ENCODE peak calls at places on chromosome 1, in five cellular contexts. W, E, Z, O and K are unnamed samples.

GRCh38 chr1:24098907-24099637 is 12.9 kb downstream of the MYOM3 start:
- DNase-seq in W (no peak), E (no peak), Z (no peak), O (no peak), K (no peak)

GRCh38 chr1:227351443-227351842 is 33.2 kb upstream of the CDC42BPA start:
- DNase-seq in W (no peak), E (no peak), Z (no peak), O (no peak), K (no peak)

GRCh38 chr1:193700710-193701355 is 514.4 kb upstream of the B3GALT2 start:
- DNase-seq in W (no peak), E (no peak), Z (no peak), O (no peak), K (no peak)

GRCh38 chr1:40435471-40435870 is 14.8 kb upstream of the ZFP69B start:
- DNase-seq in W (no peak), E (no peak), Z (no peak), O (no peak), K (no peak)

GRCh38 chr1:175129997-175130648 is 62.5 kb downstream of the KIAA0040 start:
- DNase-seq in W (no peak), E (no peak), Z (no peak), O (no peak), K (no peak)

GRCh38 chr1:41882068-41882477 is 36.6 kb downstream of the HIVEP3 start:
- DNase-seq in W (no peak), E (no peak), Z (no peak), O (no peak), K (no peak)

GRCh38 chr1:235874226-235874625 is 7.5 kb upstream of the LYST start:
- DNase-seq in W (no peak), E (no peak), Z (no peak), O (no peak), K (no peak)

GRCh38 chr1:114853584-114853983 is 1.1 kb upstream of the SYCP1 start:
- DNase-seq in W (no peak), E (no peak), Z (no peak), O (no peak), K (no peak)

GRCh38 chr1:97192872-97193572 is 471.4 kb downstream of the PTBP2 start:
- DNase-seq in W (no peak), E (no peak), Z (no peak), O (no peak), K (no peak)

GRCh38 chr1:154962238-154962678 is 676 bp upstream of the PYGO2 start:
- DNase-seq in W (no peak), E (peak), Z (no peak), O (peak), K (no peak)